ENCODE peak calls at places on chromosomes 5 and 9, in eight cellular contexts. M, B, R, N, A, Y, W and Z are unnamed samples.

GRCh38 chr9:4550777-4551476 is 60.7 kb downstream of the SLC1A1 start:
- DNase-seq in M (no peak), B (no peak), R (no peak), N (no peak), A (no peak), Y (peak), W (no peak), Z (no peak)

GRCh38 chr5:38546691-38547146 is 9.7 kb downstream of the LIFR start:
- DNase-seq in M (no peak), B (no peak), R (peak), N (no peak), A (no peak), Y (no peak), W (no peak), Z (no peak)

GRCh38 chr5:180423133-180423532 is 70.0 kb upstream of the GFPT2 start:
- DNase-seq in M (no peak), B (no peak), R (no peak), N (no peak), A (no peak), Y (no peak), W (no peak), Z (no peak)

GRCh38 chr9:3648266-3648665 is 122.5 kb upstream of the RFX3 start:
- DNase-seq in M (no peak), B (no peak), R (no peak), N (no peak), A (no peak), Y (no peak), W (no peak), Z (no peak)

GRCh38 chr9:105696219-105696793 is 2.0 kb downstream of the TMEM38B start:
- DNase-seq in M (no peak), B (no peak), R (no peak), N (no peak), A (no peak), Y (no peak), W (no peak), Z (no peak)

GRCh38 chr9:77977210-77977611 is 54.4 kb downstream of the GNAQ start:
- DNase-seq in M (peak), B (peak), R (peak), N (peak), A (peak), Y (peak), W (peak), Z (peak)

GRCh38 chr9:6414291-6414690 is 1.3 kb downstream of the UHRF2 start:
- DNase-seq in M (no peak), B (no peak), R (no peak), N (no peak), A (peak), Y (peak), W (no peak), Z (no peak)

GRCh38 chr5:176862330-176862995 is 36.7 kb downstream of the HK3 start:
- DNase-seq in M (no peak), B (no peak), R (no peak), N (no peak), A (no peak), Y (no peak), W (no peak), Z (no peak)

GRCh38 chr5:54804086-54804485 is 181.3 kb downstream of the ESM1 start:
- DNase-seq in M (no peak), B (no peak), R (no peak), N (no peak), A (no peak), Y (no peak), W (no peak), Z (no peak)

GRCh38 chr9:124203818-124204217 is 53.9 kb upstream of the NEK6 start:
- DNase-seq in M (no peak), B (no peak), R (no peak), N (no peak), A (no peak), Y (no peak), W (no peak), Z (no peak)

GRCh38 chr5:137414112-137414511 is 85.0 kb downstream of the SPOCK1 start:
- DNase-seq in M (no peak), B (no peak), R (no peak), N (no peak), A (no peak), Y (no peak), W (no peak), Z (no peak)

GRCh38 chr5:42951169-42951846 is 88.8 kb downstream of the ANXA2R start:
- DNase-seq in M (no peak), B (no peak), R (no peak), N (peak), A (no peak), Y (peak), W (no peak), Z (no peak)

GRCh38 chr5:79408028-79408427 is 105.9 kb downstream of the HOMER1 start:
- DNase-seq in M (no peak), B (no peak), R (no peak), N (no peak), A (peak), Y (no peak), W (no peak), Z (no peak)

GRCh38 chr5:2852446-2852845 is 101.0 kb upstream of the IRX2 start:
- DNase-seq in M (no peak), B (no peak), R (no peak), N (no peak), A (no peak), Y (no peak), W (no peak), Z (no peak)

GRCh38 chr5:122465994-122466393 is 154.0 kb downstream of the SNCAIP start:
- DNase-seq in M (no peak), B (no peak), R (no peak), N (no peak), A (no peak), Y (no peak), W (no peak), Z (no peak)

GRCh38 chr5:155960177-155960576 is 366.8 kb upstream of the SGCD start:
- DNase-seq in M (no peak), B (no peak), R (no peak), N (no peak), A (no peak), Y (no peak), W (no peak), Z (no peak)

GRCh38 chr9:107333363-107333762 is 50.3 kb downstream of the RAD23B start:
- DNase-seq in M (no peak), B (no peak), R (no peak), N (no peak), A (no peak), Y (no peak), W (no peak), Z (no peak)

GRCh38 chr9:25636026-25636425 is 42.2 kb downstream of the TUSC1 start:
- DNase-seq in M (no peak), B (no peak), R (no peak), N (no peak), A (no peak), Y (no peak), W (no peak), Z (no peak)

GRCh38 chr5:175202461-175203065 is 241.4 kb downstream of the DRD1 start:
- DNase-seq in M (no peak), B (peak), R (no peak), N (no peak), A (no peak), Y (no peak), W (no peak), Z (no peak)

GRCh38 chr5:175212203-175212602 is 231.8 kb downstream of the DRD1 start:
- DNase-seq in M (no peak), B (no peak), R (no peak), N (no peak), A (no peak), Y (no peak), W (no peak), Z (no peak)

GRCh38 chr5:175201393-175201792 is 242.6 kb downstream of the DRD1 start:
- DNase-seq in M (no peak), B (no peak), R (no peak), N (no peak), A (no peak), Y (no peak), W (no peak), Z (no peak)

GRCh38 chr5:175207321-175208040 is 236.5 kb downstream of the DRD1 start:
- DNase-seq in M (no peak), B (no peak), R (no peak), N (no peak), A (no peak), Y (no peak), W (no peak), Z (no peak)

DNA sequence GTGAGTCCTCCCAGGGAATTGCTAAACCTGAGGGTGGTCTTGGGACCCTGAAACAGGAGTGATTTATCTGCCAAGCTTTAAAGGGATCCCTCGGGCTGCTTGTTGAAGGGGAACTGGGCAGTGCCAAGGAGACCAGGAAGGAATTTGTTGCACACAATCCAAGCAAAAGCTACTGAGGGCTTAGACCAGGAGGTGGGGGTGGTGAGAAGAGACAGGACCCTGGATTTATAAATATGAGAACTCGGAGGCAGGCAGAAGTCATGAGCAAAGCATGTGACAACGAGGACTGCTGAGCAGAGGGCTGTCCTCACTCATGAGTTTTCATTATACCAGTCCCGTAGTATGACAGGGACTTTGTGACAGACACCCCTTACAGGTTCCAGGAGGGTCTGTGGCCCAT is 237.3 kb downstream of the DRD1 start:
- DNase-seq in M (no peak), B (no peak), R (no peak), N (no peak), A (no peak), Y (no peak), W (no peak), Z (no peak)
- TF ChIP-seq CTCF in M (no peak), B (no peak), R (no peak), N (no peak), A (no peak), Y (no peak), W (no peak), Z (no peak)

DNA sequence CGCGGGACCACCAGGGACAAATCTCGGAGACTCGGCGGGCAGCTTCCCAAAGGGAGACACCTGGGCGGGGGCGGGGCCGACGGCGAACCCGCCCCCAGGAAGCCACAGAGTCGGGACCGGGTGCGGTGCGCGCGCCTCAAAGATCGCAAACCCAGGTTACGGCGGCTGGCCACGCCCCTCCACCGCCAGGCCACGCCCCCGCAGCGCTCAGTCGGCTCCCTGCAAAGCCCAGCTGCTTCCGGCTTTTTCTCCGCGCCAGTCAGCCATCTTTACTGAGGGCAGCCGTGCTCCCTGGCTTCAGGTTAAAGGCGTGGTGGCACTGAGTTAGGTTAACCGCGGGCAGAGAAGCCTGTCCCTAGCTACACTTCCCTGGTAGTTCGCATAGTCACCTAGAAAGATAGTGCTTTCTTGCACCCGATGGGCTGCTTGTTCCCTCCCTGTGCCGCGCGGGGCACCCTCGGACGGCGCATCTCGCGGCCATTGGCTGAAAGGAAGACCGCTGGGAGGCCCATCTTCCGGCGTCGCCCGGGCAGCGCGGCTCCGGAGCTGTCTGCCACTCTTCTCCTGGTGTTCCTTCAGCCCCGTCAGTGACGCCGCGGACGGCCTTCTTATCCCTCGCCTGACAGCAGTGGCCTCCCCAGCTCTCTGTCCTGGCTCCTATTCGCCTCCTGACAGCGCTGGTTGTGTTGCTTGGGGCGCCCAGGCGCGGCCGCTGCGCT is at the start of gene TBC1D2:
- DNase-seq in M (peak), B (peak), R (peak), N (peak), A (peak), Y (peak), W (peak), Z (peak)
- TF ChIP-seq CTCF in M (peak), B (peak), R (peak), N (no peak), A (no peak), Y (peak), W (no peak), Z (no peak)

GRCh38 chr9:93280661-93281259 is 96.8 kb downstream of the WNK2 start:
- DNase-seq in M (no peak), B (no peak), R (no peak), N (no peak), A (peak), Y (no peak), W (no peak), Z (no peak)

GRCh38 chr9:93276973-93277372 is 93.0 kb downstream of the WNK2 start:
- DNase-seq in M (no peak), B (no peak), R (no peak), N (no peak), A (no peak), Y (no peak), W (no peak), Z (no peak)

DNA sequence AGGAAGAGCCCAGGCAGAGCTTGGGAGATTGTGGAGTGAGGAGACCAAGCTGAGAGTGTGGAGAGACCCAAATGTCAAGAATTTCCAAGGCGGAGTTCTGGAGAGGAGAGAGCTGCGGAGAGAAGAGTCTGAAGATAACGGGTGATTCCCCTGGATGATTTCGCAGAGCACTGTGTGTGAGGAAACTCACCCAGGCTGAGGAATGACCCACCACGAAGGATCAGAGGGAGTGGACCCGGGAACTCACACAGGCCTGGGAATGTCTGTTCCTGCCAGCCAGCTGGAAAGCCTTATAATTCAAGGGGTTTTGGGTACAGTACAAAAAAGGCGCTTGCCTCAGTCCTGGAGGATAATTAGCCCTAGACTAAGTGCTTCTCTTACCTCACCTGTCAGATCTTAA is 94.2 kb downstream of the WNK2 start:
- DNase-seq in M (no peak), B (no peak), R (no peak), N (no peak), A (no peak), Y (no peak), W (no peak), Z (no peak)
- TF ChIP-seq CTCF in M (no peak), B (no peak), R (no peak), N (no peak), A (no peak), Y (no peak), W (no peak), Z (no peak)

DNA sequence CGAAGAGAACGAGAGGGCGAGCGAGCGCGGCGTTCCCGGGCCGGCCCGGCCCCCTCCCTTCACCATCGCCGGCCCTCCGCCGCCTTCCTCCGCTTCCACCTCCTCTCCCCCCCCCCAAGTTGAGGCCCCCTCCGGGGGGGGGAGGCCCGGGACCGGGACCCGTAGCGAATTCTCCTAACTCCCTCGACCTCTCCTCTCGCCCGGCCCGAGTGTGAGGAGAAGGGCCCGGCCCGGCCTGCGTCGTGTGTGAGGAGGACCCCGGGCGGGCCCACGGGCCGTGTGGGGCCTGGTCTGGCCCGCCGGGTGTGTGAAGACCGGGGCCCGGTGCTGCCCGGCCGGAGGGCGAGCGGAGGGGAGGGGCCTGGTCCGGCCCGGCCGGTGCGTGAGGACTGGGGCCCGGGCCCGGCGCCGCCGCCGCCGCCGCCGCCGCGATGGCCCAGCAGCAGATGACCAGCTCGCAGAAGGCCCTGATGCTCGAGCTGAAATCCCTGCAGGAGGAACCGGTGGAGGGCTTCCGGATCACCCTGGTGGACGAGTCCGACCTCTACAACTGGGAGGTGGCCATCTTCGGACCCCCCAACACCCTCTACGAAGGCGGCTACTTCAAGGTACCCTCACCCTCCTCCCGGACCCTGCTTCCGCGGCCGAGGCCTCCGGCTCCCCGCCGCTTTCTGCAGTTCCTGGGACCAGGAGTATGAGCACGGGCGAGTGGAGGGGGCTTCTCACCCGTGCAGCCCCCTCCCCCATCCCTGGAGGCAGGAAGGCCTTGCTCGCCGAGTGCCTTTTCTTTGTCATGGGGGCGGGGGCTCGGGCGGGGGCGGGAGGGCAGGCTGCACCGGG is 587 bp downstream of the UBE2R2 start:
- DNase-seq in M (peak), B (peak), R (peak), N (peak), A (peak), Y (peak), W (peak), Z (peak)
- TF ChIP-seq CTCF in M (peak), B (peak), R (no peak), N (peak), A (no peak), Y (peak), W (peak), Z (no peak)

GRCh38 chr5:140635291-140636257 is 2.6 kb upstream of the CD14 start:
- DNase-seq in M (no peak), B (no peak), R (peak), N (no peak), A (no peak), Y (no peak), W (no peak), Z (no peak)
- TF ChIP-seq CTCF in M (no peak), B (no peak), R (no peak), N (no peak), A (no peak), Y (no peak), W (no peak), Z (no peak)

GRCh38 chr9:19553441-19553840 is 144.6 kb downstream of the ACER2 start:
- DNase-seq in M (no peak), B (no peak), R (no peak), N (no peak), A (no peak), Y (no peak), W (no peak), Z (no peak)

GRCh38 chr9:19552282-19552681 is 143.5 kb downstream of the ACER2 start:
- DNase-seq in M (no peak), B (peak), R (no peak), N (no peak), A (no peak), Y (no peak), W (no peak), Z (no peak)

GRCh38 chr9:19550009-19550408 is 141.2 kb downstream of the ACER2 start:
- DNase-seq in M (no peak), B (no peak), R (no peak), N (no peak), A (no peak), Y (no peak), W (no peak), Z (no peak)

GRCh38 chr9:19552693-19553092 is 143.9 kb downstream of the ACER2 start:
- DNase-seq in M (no peak), B (peak), R (no peak), N (no peak), A (no peak), Y (no peak), W (no peak), Z (no peak)

DNA sequence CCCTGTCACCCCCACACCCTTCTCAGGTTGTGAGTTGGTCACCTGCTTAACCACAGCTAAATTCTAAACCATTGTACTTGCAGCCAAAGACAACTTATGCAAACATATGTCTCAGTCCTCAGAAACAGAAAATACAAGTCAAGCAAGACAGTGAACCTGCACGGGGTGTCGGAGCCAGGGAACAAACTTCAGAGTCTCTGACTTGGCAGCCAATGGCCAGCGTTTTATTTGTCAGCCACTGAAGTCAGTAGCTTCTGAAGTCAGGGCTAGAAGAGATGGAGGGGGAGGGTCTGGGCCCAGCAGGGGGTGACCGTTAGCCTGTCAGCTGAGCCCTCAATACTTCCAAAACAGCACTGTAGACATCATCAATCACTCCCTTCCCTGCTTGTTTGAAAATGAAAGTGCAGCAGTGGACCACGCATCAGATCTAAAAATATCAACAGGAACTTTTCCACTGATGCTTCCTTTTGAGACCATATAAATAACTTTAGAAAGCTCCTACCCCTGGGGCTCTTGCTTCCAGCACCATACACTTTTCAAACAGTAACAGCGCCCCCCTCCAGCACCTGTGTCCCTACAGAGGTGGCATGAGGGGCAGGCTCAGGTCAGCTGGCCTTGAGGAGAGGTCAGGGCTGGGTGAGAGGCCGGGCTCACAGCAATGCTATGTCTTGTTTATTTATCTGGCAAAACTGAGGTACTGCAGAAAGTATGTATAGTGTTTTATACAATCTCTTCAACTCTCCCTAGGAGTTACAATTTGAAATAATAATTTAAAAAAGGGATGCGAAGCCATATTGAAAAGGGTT is 142.5 kb downstream of the ACER2 start:
- DNase-seq in M (no peak), B (peak), R (peak), N (no peak), A (no peak), Y (no peak), W (no peak), Z (no peak)
- TF ChIP-seq CTCF in M (no peak), B (no peak), R (peak), N (no peak), A (no peak), Y (no peak), W (no peak), Z (no peak)